ENCODE peak calls at places on chromosomes 4 and X, in eight cellular contexts. O is upper lobe of left lung, B is kidney, E is lower lobe of right lung, R is heart left ventricle, D is IMR-90, T is HFF-Myc, W is left ventricle myocardium inferior. K is an unnamed sample.

GRCh38 chr4:163003979-163004378 is 162.7 kb downstream of the NAF1 start:
- DNase-seq in O (no peak), B (no peak), E (no peak), R (no peak), D (no peak), T (no peak), W (no peak), K (no peak)

GRCh38 chrX:41720125-41720780 is 3.7 kb upstream of the GPR82 start:
- DNase-seq in O (no peak), B (no peak), E (no peak), R (no peak), D (peak), T (no peak), W (no peak), K (peak)

GRCh38 chr4:121758896-121759568 is 5.9 kb downstream of the SMIM43 start:
- DNase-seq in O (no peak), B (no peak), E (no peak), R (no peak), D (peak), T (no peak), W (no peak), K (peak)

GRCh38 chrX:152038798-152039197 is 64.3 kb upstream of the GABRE start:
- DNase-seq in O (no peak), B (no peak), E (no peak), R (no peak), D (no peak), T (no peak), W (no peak), K (no peak)

GRCh38 chrX:48753708-48754107 is 7.8 kb upstream of the GLOD5 start:
- DNase-seq in O (no peak), B (no peak), E (no peak), R (no peak), D (no peak), T (no peak), W (no peak), K (no peak)

GRCh38 chr4:156495836-156496235 is 475.8 kb downstream of the PDGFC start:
- DNase-seq in O (no peak), B (no peak), E (no peak), R (no peak), D (no peak), T (no peak), W (no peak), K (no peak)

GRCh38 chr4:186557486-186557885 is 2.1 kb upstream of the MTNR1A start:
- DNase-seq in O (no peak), B (no peak), E (no peak), R (no peak), D (peak), T (no peak), W (no peak), K (peak)

GRCh38 chrX:49880668-49881067 is 1.4 kb downstream of the USP27X start:
- DNase-seq in O (no peak), B (no peak), E (no peak), R (no peak), D (no peak), T (no peak), W (no peak), K (no peak)

GRCh38 chrX:20433376-20433775 is 166.7 kb upstream of the RPS6KA3 start:
- DNase-seq in O (no peak), B (no peak), E (no peak), R (no peak), D (peak), T (no peak), W (no peak), K (no peak)

GRCh38 chr4:70895846-70896435 is 6.2 kb upstream of the MOB1B start:
- DNase-seq in O (no peak), B (no peak), E (no peak), R (no peak), D (no peak), T (no peak), W (no peak), K (no peak)

GRCh38 chr4:77203380-77204197 is 46.6 kb downstream of the CCNG2 start:
- DNase-seq in O (peak), B (no peak), E (no peak), R (peak), D (peak), T (peak), W (peak), K (peak)

GRCh38 chr4:77155631-77156345 is 1.2 kb upstream of the CCNG2 start:
- DNase-seq in O (no peak), B (no peak), E (no peak), R (no peak), D (no peak), T (no peak), W (no peak), K (no peak)

GRCh38 chrX:19479458-19479857 is 35.9 kb downstream of the MAP3K15 start:
- DNase-seq in O (no peak), B (no peak), E (no peak), R (no peak), D (no peak), T (no peak), W (no peak), K (no peak)

GRCh38 chr4:1403591-1404572 is 2.4 kb downstream of the NKX1-1 start:
- DNase-seq in O (no peak), B (peak), E (peak), R (no peak), D (no peak), T (no peak), W (no peak), K (no peak)

GRCh38 chrX:132426695-132427281 is 62.0 kb downstream of the MBNL3 start:
- DNase-seq in O (no peak), B (no peak), E (no peak), R (no peak), D (peak), T (no peak), W (no peak), K (peak)

GRCh38 chr4:17418010-17418409 is 93.9 kb downstream of the QDPR start:
- DNase-seq in O (no peak), B (no peak), E (no peak), R (no peak), D (no peak), T (no peak), W (no peak), K (no peak)

GRCh38 chrX:1748408-1748807 is 133.5 kb downstream of the ASMT start:
- DNase-seq in O (no peak), B (no peak), E (no peak), R (no peak), D (no peak), T (no peak), W (no peak), K (no peak)

GRCh38 chr4:127632420-127633403 is at the start of gene INTU:
- DNase-seq in O (peak), B (peak), E (peak), R (peak), D (peak), T (peak), W (peak), K (peak)
- H3K4me3 ChIP-seq in O (peak), B (peak), E (peak), R (peak), D (peak), T (peak), W (peak), K (peak)

GRCh38 chr4:39587881-39588280 is 50.8 kb downstream of the SMIM14 start:
- DNase-seq in O (no peak), B (no peak), E (no peak), R (no peak), D (peak), T (no peak), W (no peak), K (peak)
- TF ChIP-seq CTCF in O (no peak), B (no peak), E (no peak), R (no peak), D (no peak), T (no peak), W (no peak), K (no peak)

GRCh38 chr4:188879598-188879997 is 740.4 kb downstream of the TRIML1 start:
- DNase-seq in O (no peak), B (no peak), E (no peak), R (no peak), D (no peak), T (no peak), W (no peak), K (no peak)
- H3K4me3 ChIP-seq in O (no peak), B (no peak), E (no peak), R (no peak), D (no peak), T (no peak), W (no peak), K (no peak)

GRCh38 chr4:182643801-182644311 is 273.3 kb downstream of the DCTD start:
- DNase-seq in O (no peak), B (no peak), E (no peak), R (peak), D (peak), T (no peak), W (peak), K (peak)

GRCh38 chr4:182644326-182645050 is 272.7 kb downstream of the DCTD start:
- DNase-seq in O (no peak), B (no peak), E (no peak), R (no peak), D (peak), T (no peak), W (no peak), K (peak)

GRCh38 chr4:182647901-182648300 is 269.3 kb downstream of the DCTD start:
- DNase-seq in O (no peak), B (no peak), E (no peak), R (no peak), D (no peak), T (no peak), W (no peak), K (no peak)

GRCh38 chr4:182645511-182645910 is 271.7 kb downstream of the DCTD start:
- DNase-seq in O (no peak), B (no peak), E (no peak), R (no peak), D (no peak), T (no peak), W (no peak), K (peak)

GRCh38 chr4:182642831-182643230 is 274.4 kb downstream of the DCTD start:
- DNase-seq in O (no peak), B (no peak), E (no peak), R (no peak), D (peak), T (no peak), W (no peak), K (peak)
- TF ChIP-seq CTCF in O (no peak), B (no peak), E (no peak), R (no peak), D (peak), T (peak), W (peak), K (peak)

K was measured in fibroblast of pulmonary artery.